ENCODE peak calls at places on chromosomes 2 and 18, in nine cellular contexts. Q, S, F, L, X, I, H, N and O are unnamed samples.

GRCh38 chr18:22214731-22215528 is 45.5 kb downstream of the GATA6 start:
- DNase-seq in Q (peak; percentile 22), S (no peak), F (peak; percentile 71), L (no peak), X (no peak), I (peak; percentile 57), H (no peak), N (no peak), O (no peak)

GRCh38 chr2:22336414-22336813 is 1048.6 kb upstream of the KLHL29 start:
- DNase-seq in Q (no peak), S (no peak), F (no peak), L (no peak), X (no peak), I (no peak), H (no peak), N (no peak), O (no peak)

GRCh38 chr2:20931346-20931745 is 108.4 kb upstream of the LDAH start:
- DNase-seq in Q (no peak), S (peak; percentile 25), F (no peak), L (no peak), X (no peak), I (no peak), H (no peak), N (no peak), O (no peak)

GRCh38 chr18:61764381-61764780 is 128.4 kb downstream of the RNF152 start:
- DNase-seq in Q (no peak), S (peak; percentile 4), F (no peak), L (no peak), X (no peak), I (no peak), H (no peak), N (no peak), O (no peak)

GRCh38 chr18:25658476-25658875 is 306.5 kb upstream of the ZNF521 start:
- DNase-seq in Q (no peak), S (no peak), F (no peak), L (no peak), X (no peak), I (no peak), H (no peak), N (no peak), O (no peak)

GRCh38 chr18:63970803-63971191 is 916 bp downstream of the SERPINB8 start:
- DNase-seq in Q (no peak), S (no peak), F (no peak), L (peak; percentile 41), X (peak; percentile 80), I (peak; percentile 21), H (peak; percentile 36), N (no peak), O (peak; percentile 26)

GRCh38 chr2:69628325-69629038 is 15.1 kb downstream of the AAK1 start:
- DNase-seq in Q (no peak), S (peak; percentile 75), F (no peak), L (no peak), X (no peak), I (no peak), H (no peak), N (no peak), O (no peak)

GRCh38 chr18:10252952-10253680 is 201.3 kb upstream of the APCDD1 start:
- DNase-seq in Q (no peak), S (peak; percentile 62), F (no peak), L (no peak), X (no peak), I (no peak), H (peak; percentile 41), N (no peak), O (no peak)

GRCh38 chr2:108922141-108922915 is 66.7 kb downstream of the EDAR start:
- DNase-seq in Q (no peak), S (no peak), F (no peak), L (no peak), X (peak; percentile 38), I (peak; percentile 22), H (no peak), N (no peak), O (no peak)

GRCh38 chr2:160816916-160817315 is 323.3 kb upstream of the RBMS1 start:
- DNase-seq in Q (no peak), S (no peak), F (no peak), L (no peak), X (no peak), I (no peak), H (no peak), N (no peak), O (no peak)

GRCh38 chr18:24054130-24054529 is 39.6 kb downstream of the TTC39C start:
- DNase-seq in Q (no peak), S (no peak), F (no peak), L (no peak), X (no peak), I (peak; percentile 47), H (no peak), N (no peak), O (no peak)

GRCh38 chr18:44128365-44128764 is 552.3 kb upstream of the SETBP1 start:
- DNase-seq in Q (no peak), S (no peak), F (peak; percentile 72), L (no peak), X (no peak), I (peak; percentile 8), H (no peak), N (no peak), O (no peak)

GRCh38 chr2:46369783-46370182 is 72.6 kb downstream of the EPAS1 start:
- DNase-seq in Q (no peak), S (peak; percentile 26), F (no peak), L (no peak), X (no peak), I (no peak), H (no peak), N (no peak), O (no peak)

GRCh38 chr2:168138911-168139310 is 108.5 kb downstream of the STK39 start:
- DNase-seq in Q (no peak), S (no peak), F (no peak), L (no peak), X (no peak), I (no peak), H (no peak), N (no peak), O (no peak)

GRCh38 chr18:7198326-7198725 is 32.6 kb upstream of the LRRC30 start:
- DNase-seq in Q (no peak), S (no peak), F (no peak), L (no peak), X (no peak), I (no peak), H (no peak), N (no peak), O (no peak)

GRCh38 chr2:167966937-167967913 is 280.2 kb downstream of the STK39 start:
- DNase-seq in Q (no peak), S (no peak), F (no peak), L (no peak), X (no peak), I (peak; percentile 40), H (no peak), N (no peak), O (no peak)

GRCh38 chr18:37662546-37663339 is 97.1 kb upstream of the CELF4 start:
- DNase-seq in Q (no peak), S (no peak), F (no peak), L (no peak), X (no peak), I (no peak), H (no peak), N (no peak), O (no peak)

GRCh38 chr2:99337164-99337930 is at the start of gene EIF5B:
- DNase-seq in Q (peak; percentile 97), S (peak; percentile 99), F (peak; percentile 98), L (peak; percentile 95), X (peak; percentile 97), I (peak; percentile 95), H (peak; percentile 98), N (peak; percentile 95), O (peak; percentile 84)
- TF ChIP-seq CTCF in Q (peak; percentile 78), S (peak; percentile 62), F (peak; percentile 57), L (peak; percentile 59), X (peak; percentile 28), I (peak; percentile 73), H (peak; percentile 29), N (no peak), O (peak; percentile 75)

GRCh38 chr2:98730851-98731708 is at the start of gene MGAT4A:
- DNase-seq in Q (peak; percentile 41), S (peak; percentile 79), F (peak; percentile 52), L (peak; percentile 47), X (peak; percentile 90), I (no peak), H (peak; percentile 85), N (peak; percentile 43), O (peak; percentile 27)
- TF ChIP-seq POLR2A in Q (peak; percentile 50), S (peak; percentile 46), F (peak; percentile 68), L (no peak), X (peak; percentile 92), I (no peak), H (peak; percentile 78), N (peak; percentile 79), O (peak; percentile 57)

GRCh38 chr2:232299927-232300674 is 78.5 kb upstream of the ALPP start:
- DNase-seq in Q (no peak), S (no peak), F (no peak), L (no peak), X (no peak), I (no peak), H (no peak), N (no peak), O (no peak)
- TF ChIP-seq CTCF in Q (no peak), S (no peak), F (no peak), L (no peak), X (no peak), I (no peak), H (no peak), N (no peak), O (no peak)

GRCh38 chr2:74507926-74508520 is 528 bp upstream of the PCGF1 start:
- DNase-seq in Q (no peak), S (peak; percentile 34), F (peak; percentile 21), L (no peak), X (peak; percentile 68), I (peak; percentile 38), H (no peak), N (no peak), O (no peak)

GRCh38 chr2:74504591-74504990 is 2.9 kb downstream of the PCGF1 start:
- DNase-seq in Q (no peak), S (no peak), F (no peak), L (no peak), X (peak; percentile 18), I (no peak), H (no peak), N (no peak), O (no peak)

GRCh38 chr2:74510272-74510671 is 2.8 kb upstream of the PCGF1 start:
- DNase-seq in Q (no peak), S (no peak), F (no peak), L (no peak), X (no peak), I (no peak), H (no peak), N (no peak), O (no peak)

GRCh38 chr2:74505448-74506246 is 1.8 kb downstream of the PCGF1 start:
- DNase-seq in Q (no peak), S (no peak), F (no peak), L (no peak), X (peak; percentile 23), I (no peak), H (no peak), N (no peak), O (no peak)

GRCh38 chr2:74507145-74507925 is at the start of gene PCGF1:
- DNase-seq in Q (peak; percentile 99), S (peak; percentile 98), F (peak; percentile 98), L (peak; percentile 99), X (peak; percentile 99), I (peak; percentile 97), H (peak; percentile 100), N (peak; percentile 98), O (peak; percentile 100)
- TF ChIP-seq POLR2A in Q (peak; percentile 77), S (peak; percentile 54), F (peak; percentile 75), L (peak; percentile 22), X (peak; percentile 57), I (peak; percentile 81), H (peak; percentile 81), N (no peak), O (no peak)

GRCh38 chr18:21191596-21192307 is 50.3 kb upstream of the GREB1L start:
- DNase-seq in Q (peak; percentile 67), S (peak; percentile 67), F (peak; percentile 24), L (no peak), X (peak; percentile 52), I (peak; percentile 55), H (peak; percentile 27), N (no peak), O (peak; percentile 36)
- TF ChIP-seq CTCF in Q (peak; percentile 42), S (peak; percentile 83), F (peak; percentile 49), L (no peak), X (no peak), I (peak; percentile 63), H (no peak), N (peak; percentile 28), O (peak; percentile 29)